ENCODE peak calls at places on chromosome 10, in nine cellular contexts. N, Q, C, S, Y, Z, T, V and D are unnamed samples.

GRCh38 chr10:126262186-126262838 is 126.0 kb downstream of the ADAM12 start:
- DNase-seq in N (no peak), Q (no peak), C (no peak), S (no peak), Y (no peak), Z (no peak), T (no peak), V (no peak), D (no peak)

GRCh38 chr10:34010891-34011290 is 676.4 kb upstream of the NRP1 start:
- DNase-seq in N (no peak), Q (peak; percentile 83), C (no peak), S (no peak), Y (no peak), Z (no peak), T (no peak), V (no peak), D (no peak)

GRCh38 chr10:113225364-113225763 is 275.3 kb downstream of the TCF7L2 start:
- DNase-seq in N (no peak), Q (no peak), C (no peak), S (no peak), Y (no peak), Z (no peak), T (no peak), V (no peak), D (no peak)

GRCh38 chr10:71004176-71004575 is 115.8 kb upstream of the PCBD1 start:
- DNase-seq in N (no peak), Q (no peak), C (no peak), S (no peak), Y (no peak), Z (no peak), T (no peak), V (no peak), D (no peak)

GRCh38 chr10:60480865-60481563 is 91.3 kb upstream of the ANK3 start:
- DNase-seq in N (no peak), Q (peak; percentile 87), C (no peak), S (no peak), Y (no peak), Z (no peak), T (no peak), V (no peak), D (no peak)

GRCh38 chr10:1643161-1643910 is 94.0 kb downstream of the ADARB2 start:
- DNase-seq in N (peak; percentile 53), Q (peak; percentile 1), C (no peak), S (peak; percentile 5), Y (peak; percentile 71), Z (peak; percentile 56), T (peak; percentile 62), V (no peak), D (no peak)

GRCh38 chr10:96448558-96448957 is 65.2 kb downstream of the TLL2 start:
- DNase-seq in N (no peak), Q (no peak), C (no peak), S (no peak), Y (no peak), Z (no peak), T (no peak), V (peak; percentile 12), D (no peak)

GRCh38 chr10:119006451-119007210 is 22.9 kb upstream of the NANOS1 start:
- DNase-seq in N (no peak), Q (peak; percentile 96), C (no peak), S (peak; percentile 69), Y (no peak), Z (no peak), T (no peak), V (peak; percentile 42), D (no peak)

GRCh38 chr10:38102889-38103288 is 8.8 kb downstream of the ZNF37A start:
- DNase-seq in N (no peak), Q (peak; percentile 16), C (no peak), S (no peak), Y (no peak), Z (no peak), T (no peak), V (no peak), D (no peak)

GRCh38 chr10:72834183-72834825 is 59.2 kb upstream of the OIT3 start:
- DNase-seq in N (peak; percentile 28), Q (peak; percentile 83), C (no peak), S (peak; percentile 53), Y (no peak), Z (peak; percentile 44), T (peak; percentile 29), V (peak; percentile 45), D (peak; percentile 5)

GRCh38 chr10:70302292-70302691 is 18.5 kb upstream of the NPFFR1 start:
- DNase-seq in N (no peak), Q (peak; percentile 70), C (no peak), S (no peak), Y (no peak), Z (no peak), T (no peak), V (no peak), D (peak; percentile 55)

GRCh38 chr10:61973169-61973568 is 71.7 kb downstream of the ARID5B start:
- DNase-seq in N (no peak), Q (peak; percentile 21), C (no peak), S (no peak), Y (no peak), Z (no peak), T (no peak), V (no peak), D (no peak)

GRCh38 chr10:44416021-44416758 is 31.3 kb upstream of the CXCL12 start:
- DNase-seq in N (no peak), Q (no peak), C (no peak), S (no peak), Y (peak; percentile 4), Z (no peak), T (no peak), V (no peak), D (no peak)

GRCh38 chr10:90195288-90195840 is 494.0 kb downstream of the KIF20B start:
- DNase-seq in N (no peak), Q (no peak), C (no peak), S (no peak), Y (no peak), Z (no peak), T (no peak), V (no peak), D (no peak)

DNA sequence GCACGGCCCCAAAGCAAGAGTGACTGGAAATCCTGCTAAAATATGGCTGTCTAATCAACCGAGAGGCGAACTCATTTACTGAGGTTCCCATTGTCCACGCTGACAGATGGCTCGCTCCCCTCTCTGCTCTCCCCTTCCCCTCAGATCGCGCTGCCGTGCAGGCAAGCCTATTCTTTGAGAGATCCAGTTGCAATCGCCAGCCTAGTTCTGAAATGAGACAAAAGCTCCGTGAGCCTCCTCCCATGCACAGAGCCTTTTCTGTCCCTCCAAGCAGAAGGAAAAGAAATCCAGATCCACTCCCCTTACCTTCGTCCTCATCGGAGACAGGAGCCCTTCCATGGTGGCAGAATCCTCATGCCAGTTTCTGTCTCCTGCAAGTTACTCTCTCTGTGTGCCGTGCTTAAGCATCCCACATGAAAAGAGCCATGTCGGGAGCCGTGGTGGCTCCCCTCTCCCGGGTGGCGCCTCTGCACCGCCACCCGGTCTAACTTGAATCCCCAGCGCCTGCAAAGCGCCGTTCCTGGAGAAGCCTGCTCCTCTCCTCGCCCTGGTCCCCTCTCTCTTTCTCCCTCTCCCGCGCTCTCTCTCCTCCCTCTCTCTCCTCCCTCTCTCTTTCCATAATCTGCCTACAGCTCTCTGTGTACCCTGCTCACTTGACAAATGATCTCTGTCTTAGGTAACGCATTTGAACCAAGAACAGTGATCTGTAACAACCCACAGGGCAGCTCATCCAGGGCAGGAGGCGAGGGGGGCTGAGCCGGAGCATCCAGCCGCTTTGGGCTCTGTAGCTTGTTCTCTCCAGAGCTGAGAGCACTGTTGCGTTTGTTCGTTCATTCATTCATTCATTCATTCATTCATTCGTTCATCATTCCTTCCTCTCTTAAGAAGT is 156.8 kb downstream of the FRMD4A start:
- DNase-seq in N (no peak), Q (peak; percentile 29), C (peak; percentile 55), S (no peak), Y (peak; percentile 44), Z (no peak), T (peak; percentile 43), V (no peak), D (no peak)
- H3K9ac ChIP-seq in N (no peak overlapping the region), Q (no peak overlapping the region), C (no peak overlapping the region), S (no peak overlapping the region), Y (peak overlapping the region; percentile 37), Z (no peak overlapping the region), T (peak overlapping the region; percentile 61), V (no peak overlapping the region), D (no peak overlapping the region)

GRCh38 chr10:14616465-14616864 is 158.2 kb downstream of the FAM107B start:
- DNase-seq in N (no peak), Q (no peak), C (no peak), S (no peak), Y (no peak), Z (no peak), T (no peak), V (no peak), D (no peak)
- H3K9ac ChIP-seq in N (no peak overlapping the region), Q (no peak overlapping the region), C (no peak overlapping the region), S (no peak overlapping the region), Y (no peak overlapping the region), Z (no peak overlapping the region), T (no peak overlapping the region), V (no peak overlapping the region), D (no peak overlapping the region)

DNA sequence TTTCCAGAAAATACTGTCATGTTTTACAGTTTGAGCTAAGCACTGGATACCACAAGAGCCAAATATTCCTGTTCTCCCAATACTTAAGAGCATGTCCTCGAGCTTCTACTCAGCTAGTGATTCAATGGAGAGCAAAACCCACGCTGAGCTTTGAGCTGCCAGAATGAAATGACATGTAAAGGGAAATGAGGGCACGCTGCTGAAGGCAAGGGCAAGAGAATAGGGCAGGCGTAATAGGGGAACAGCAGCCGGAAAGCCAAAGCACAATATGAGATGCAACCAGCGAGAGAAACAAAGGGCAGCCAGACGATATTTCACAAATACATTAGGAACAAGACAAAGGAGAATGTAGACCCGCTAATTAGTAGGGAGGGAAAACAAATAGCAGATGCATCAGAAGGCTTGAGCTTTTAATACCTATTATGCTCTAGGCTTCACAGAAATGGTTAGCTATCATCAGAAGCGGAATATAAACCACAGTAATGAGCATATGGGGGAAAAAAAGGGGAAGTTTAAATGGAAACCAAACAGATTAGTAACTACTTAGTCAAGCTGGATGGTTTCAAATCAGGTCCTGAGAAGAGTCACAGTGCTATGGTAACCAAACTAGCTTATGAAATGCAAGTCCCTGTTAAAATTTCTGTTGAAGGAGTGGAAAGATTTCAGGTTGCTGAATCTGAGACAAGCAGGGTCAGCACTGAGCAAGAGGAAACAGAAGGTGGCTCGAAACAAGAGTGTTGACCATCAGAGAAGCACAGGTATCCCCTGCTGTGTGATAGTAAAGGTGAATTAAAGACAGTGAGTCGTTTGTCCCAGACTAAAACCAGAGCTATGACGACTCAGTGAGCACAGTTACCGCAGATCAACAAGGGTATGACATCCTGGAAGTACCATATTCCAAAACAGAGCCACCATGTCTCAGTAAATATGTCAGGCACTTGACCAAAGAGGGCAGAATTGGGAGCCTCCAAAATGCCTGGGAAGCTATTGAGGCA is 497.0 kb upstream of the CELF2 start:
- DNase-seq in N (peak; percentile 24), Q (peak; percentile 9), C (no peak), S (no peak), Y (no peak), Z (no peak), T (no peak), V (no peak), D (no peak)
- H3K9ac ChIP-seq in N (no peak overlapping the region), Q (no peak overlapping the region), C (no peak overlapping the region), S (no peak overlapping the region), Y (no peak overlapping the region), Z (no peak overlapping the region), T (no peak overlapping the region), V (no peak overlapping the region), D (no peak overlapping the region)

DNA sequence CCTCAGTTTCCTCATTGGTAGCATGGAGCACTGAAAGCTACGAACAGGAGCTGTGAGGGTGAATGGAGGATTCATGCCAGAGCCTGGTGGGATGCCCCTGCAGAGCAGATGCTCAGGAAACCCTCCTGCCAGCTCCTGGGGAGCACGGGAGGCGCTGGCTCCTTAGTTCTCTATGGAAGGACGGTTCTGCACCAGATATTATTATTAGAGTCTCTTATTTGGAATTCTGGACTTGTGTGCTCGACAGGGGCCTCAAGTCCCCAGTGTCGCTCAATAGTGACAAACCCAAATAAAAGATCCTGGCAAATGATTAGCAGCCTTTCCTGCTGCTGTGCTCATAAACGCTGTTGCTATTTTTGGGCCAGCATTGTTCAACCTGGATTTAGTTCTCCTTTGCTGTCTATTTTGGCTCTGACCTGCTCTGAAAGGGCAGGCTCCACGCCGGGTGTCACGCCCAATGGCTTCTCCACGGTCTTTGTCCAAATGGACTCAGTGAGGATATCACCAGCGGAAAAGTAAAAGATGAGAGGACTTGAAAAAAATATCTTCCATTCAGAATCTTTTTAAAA is 23.0 kb upstream of the KLF6 start:
- DNase-seq in N (no peak), Q (no peak), C (peak; percentile 61), S (no peak), Y (no peak), Z (no peak), T (no peak), V (no peak), D (no peak)
- H3K9ac ChIP-seq in N (no peak overlapping the region), Q (no peak overlapping the region), C (no peak overlapping the region), S (no peak overlapping the region), Y (no peak overlapping the region), Z (peak overlapping the region; percentile 69), T (no peak overlapping the region), V (no peak overlapping the region), D (no peak overlapping the region)